ENCODE peak calls at places on chromosome 6, in five cellular contexts. G, W, L, D and J are unnamed samples.

GRCh38 chr6:33607784-33608161 is 13.3 kb upstream of the ITPR3 start:
- DNase-seq in G (peak), W (peak), L (no peak), D (no peak), J (peak)

GRCh38 chr6:168528457-168529095 is 87.6 kb downstream of the SMOC2 start:
- DNase-seq in G (peak), W (no peak), L (no peak), D (no peak), J (no peak)

GRCh38 chr6:129440691-129441090 is 269.3 kb downstream of the ARHGAP18 start:
- DNase-seq in G (peak), W (no peak), L (no peak), D (peak), J (no peak)

GRCh38 chr6:44932651-44933091 is 395.5 kb upstream of the RUNX2 start:
- DNase-seq in G (no peak), W (no peak), L (no peak), D (no peak), J (peak)

GRCh38 chr6:132300323-132300949 is 100.8 kb downstream of the MOXD1 start:
- DNase-seq in G (peak), W (peak), L (no peak), D (peak), J (peak)

GRCh38 chr6:166156942-166157341 is 10.7 kb downstream of the TBXT start:
- DNase-seq in G (peak), W (no peak), L (no peak), D (peak), J (no peak)

GRCh38 chr6:129006685-129007514 is 124.0 kb downstream of the LAMA2 start:
- DNase-seq in G (no peak), W (no peak), L (no peak), D (peak), J (no peak)

GRCh38 chr6:80329496-80329895 is 223.0 kb downstream of the BCKDHB start:
- DNase-seq in G (no peak), W (no peak), L (no peak), D (no peak), J (no peak)

GRCh38 chr6:23414204-23414501 is 711.9 kb upstream of the NRSN1 start:
- DNase-seq in G (no peak), W (peak), L (no peak), D (peak), J (no peak)
- TF ChIP-seq CTCF in G (peak), W (no peak), L (peak), D (peak), J (no peak)

DNA sequence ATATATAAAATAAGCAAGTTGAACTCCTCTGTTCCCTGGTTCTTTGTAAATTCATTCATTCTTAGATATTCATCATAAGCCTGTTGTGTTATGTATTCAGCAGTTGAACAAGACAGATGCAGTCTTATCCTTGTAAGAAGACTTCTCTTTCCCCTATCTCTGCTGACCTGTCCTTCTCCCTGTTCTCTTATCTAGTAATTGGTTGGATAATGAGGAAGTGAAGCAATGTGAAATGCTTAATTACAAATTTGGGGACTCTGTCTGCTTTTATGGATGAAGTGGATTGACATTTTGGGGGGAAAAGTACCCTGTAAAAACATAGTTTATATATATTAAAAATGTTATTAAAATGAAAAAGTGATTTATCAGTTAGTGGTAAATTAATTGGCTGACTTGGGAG is 37.0 kb downstream of the CDKAL1 start:
- DNase-seq in G (peak), W (no peak), L (no peak), D (no peak), J (no peak)
- TF ChIP-seq CTCF in G (no peak), W (no peak), L (no peak), D (no peak), J (no peak)

GRCh38 chr6:131258010-131258652 is 122.9 kb downstream of the AKAP7 start:
- DNase-seq in G (no peak), W (no peak), L (no peak), D (no peak), J (no peak)

GRCh38 chr6:131265939-131266338 is 130.7 kb downstream of the AKAP7 start:
- DNase-seq in G (no peak), W (no peak), L (no peak), D (no peak), J (no peak)

GRCh38 chr6:131257104-131257503 is 121.8 kb downstream of the AKAP7 start:
- DNase-seq in G (no peak), W (no peak), L (no peak), D (no peak), J (no peak)

GRCh38 chr6:131258816-131259476 is 123.7 kb downstream of the AKAP7 start:
- DNase-seq in G (no peak), W (no peak), L (no peak), D (peak), J (no peak)

DNA sequence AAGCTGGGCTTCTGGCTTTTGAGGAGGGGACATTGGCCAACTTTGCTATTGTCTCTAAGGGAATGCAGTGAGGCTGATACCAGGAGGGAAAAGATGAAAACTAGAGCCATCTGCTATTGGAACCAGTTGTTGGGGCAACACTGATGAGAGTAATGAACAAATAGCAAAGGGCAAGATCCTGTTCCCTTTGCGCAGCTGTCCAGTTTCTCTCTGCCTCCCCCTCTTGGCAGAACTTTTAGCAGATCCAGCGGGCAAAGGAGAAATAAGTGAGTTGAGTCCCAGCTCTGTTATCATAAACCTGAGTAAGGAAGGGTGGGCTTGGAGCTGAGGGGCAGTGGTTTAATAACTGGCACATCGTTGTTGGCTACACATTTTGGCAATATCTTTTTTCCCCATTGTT is 126.8 kb downstream of the AKAP7 start:
- DNase-seq in G (peak), W (no peak), L (no peak), D (no peak), J (no peak)
- TF ChIP-seq CTCF in G (peak), W (no peak), L (no peak), D (no peak), J (no peak)

DNA sequence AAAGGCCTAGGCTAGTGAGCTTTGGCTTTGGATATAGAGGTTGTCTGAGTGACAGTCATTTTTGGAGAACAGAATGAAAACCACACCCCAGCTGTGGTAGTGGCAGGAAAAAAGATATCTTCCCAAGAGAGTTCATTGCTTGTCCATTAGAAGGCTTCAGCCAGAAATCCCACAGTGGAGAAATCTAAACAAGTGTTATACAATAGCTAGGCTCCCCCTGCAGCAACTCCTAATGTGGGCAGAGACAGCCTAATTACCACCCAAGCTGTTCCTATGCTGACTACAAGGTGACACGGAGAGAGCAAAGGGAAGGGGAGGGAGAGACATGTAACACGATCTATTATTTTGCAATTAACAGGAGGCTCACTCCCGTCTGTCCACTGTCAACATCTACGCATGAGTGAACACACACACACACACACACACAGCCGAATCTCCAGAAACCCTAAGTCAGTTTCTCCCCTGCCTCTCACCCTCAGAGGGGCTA is 147.5 kb upstream of the TCF21 start:
- DNase-seq in G (no peak), W (no peak), L (no peak), D (peak), J (no peak)
- TF ChIP-seq CTCF in G (no peak), W (no peak), L (no peak), D (no peak), J (no peak)

DNA sequence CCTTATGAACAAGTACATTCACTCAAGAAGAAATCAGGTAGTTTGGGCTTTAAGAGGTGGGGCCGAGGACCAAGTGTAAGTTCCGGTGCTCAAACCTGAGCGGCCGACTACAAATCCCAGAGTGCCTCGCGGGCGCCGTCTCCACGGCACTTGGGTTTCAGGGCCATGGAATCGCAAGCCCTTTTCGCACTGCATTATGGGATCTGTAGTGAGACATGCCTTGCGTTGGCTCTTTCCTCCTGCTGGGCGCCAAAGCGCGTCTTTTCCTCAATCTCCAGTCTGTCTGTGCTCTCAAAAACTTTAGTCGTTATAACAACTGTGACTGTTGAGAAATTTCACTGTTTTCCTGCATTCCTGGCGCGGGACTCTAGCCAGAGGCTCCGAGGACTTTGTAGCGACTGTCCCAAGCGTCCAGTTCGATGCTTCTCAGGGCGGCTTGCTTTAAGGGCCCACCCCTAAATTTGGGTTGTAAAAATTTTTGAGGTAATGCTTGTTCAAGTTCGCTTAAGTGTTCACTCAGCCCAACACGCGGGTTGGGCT is 408 bp upstream of the FBXO9 start:
- DNase-seq in G (peak), W (peak), L (peak), D (peak), J (peak)
- TF ChIP-seq CTCF in G (no peak), W (no peak), L (no peak), D (peak), J (no peak)

GRCh38 chr6:154930490-154930889 is 64.6 kb upstream of the TIAM2 start:
- DNase-seq in G (no peak), W (no peak), L (no peak), D (no peak), J (no peak)

GRCh38 chr6:154925130-154925529 is 70.0 kb upstream of the TIAM2 start:
- DNase-seq in G (no peak), W (no peak), L (no peak), D (no peak), J (no peak)

GRCh38 chr6:154926366-154926765 is 68.7 kb upstream of the TIAM2 start:
- DNase-seq in G (no peak), W (no peak), L (no peak), D (no peak), J (no peak)

GRCh38 chr6:154931741-154932424 is 63.2 kb upstream of the TIAM2 start:
- DNase-seq in G (peak), W (no peak), L (no peak), D (peak), J (no peak)

GRCh38 chr6:154928325-154928922 is 66.7 kb upstream of the TIAM2 start:
- DNase-seq in G (peak), W (peak), L (peak), D (peak), J (peak)
- TF ChIP-seq CTCF in G (peak), W (peak), L (peak), D (peak), J (peak)

DNA sequence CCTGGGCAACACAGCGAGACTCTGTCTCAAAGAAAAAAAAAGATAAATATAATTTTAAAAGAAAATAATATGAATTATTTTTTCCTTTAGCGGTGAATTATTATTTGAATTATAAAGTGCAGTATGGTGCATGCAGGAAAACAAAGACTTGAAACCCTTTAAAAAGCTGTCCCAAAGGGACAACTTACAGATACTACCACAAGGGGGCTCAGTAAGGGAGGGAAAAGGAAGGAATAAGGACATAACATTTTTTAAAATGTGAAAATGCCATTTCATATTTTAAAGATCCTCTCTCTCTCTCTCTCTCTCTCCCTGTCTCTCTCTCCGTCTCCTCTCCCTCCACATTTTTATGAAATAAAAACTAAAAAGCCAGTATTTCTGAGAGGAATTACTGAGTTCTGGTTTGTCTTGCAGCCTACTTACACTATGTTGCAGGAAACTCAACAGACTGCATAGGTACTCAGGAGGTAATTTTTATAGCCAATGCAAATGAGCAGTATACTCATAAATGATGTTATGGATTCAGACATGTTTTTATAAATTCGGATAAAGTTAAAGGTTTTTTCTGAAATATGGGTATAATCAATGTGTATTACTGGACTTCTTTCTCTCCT is 455.0 kb upstream of the GJE1 start:
- DNase-seq in G (peak), W (no peak), L (no peak), D (peak), J (no peak)
- TF ChIP-seq CTCF in G (peak), W (peak), L (peak), D (peak), J (no peak)

GRCh38 chr6:108568101-108568500 is 7.4 kb downstream of the FOXO3 start:
- DNase-seq in G (no peak), W (no peak), L (no peak), D (no peak), J (no peak)

GRCh38 chr6:108566406-108566805 is 5.7 kb downstream of the FOXO3 start:
- DNase-seq in G (no peak), W (no peak), L (no peak), D (no peak), J (no peak)

GRCh38 chr6:108574457-108575149 is 13.9 kb downstream of the FOXO3 start:
- DNase-seq in G (no peak), W (no peak), L (no peak), D (no peak), J (no peak)

GRCh38 chr6:108565893-108566292 is 5.2 kb downstream of the FOXO3 start:
- DNase-seq in G (peak), W (peak), L (no peak), D (peak), J (no peak)

GRCh38 chr6:108570518-108570917 is 9.8 kb downstream of the FOXO3 start:
- DNase-seq in G (no peak), W (no peak), L (no peak), D (peak), J (no peak)
- TF ChIP-seq CTCF in G (no peak), W (no peak), L (no peak), D (peak), J (no peak)

DNA sequence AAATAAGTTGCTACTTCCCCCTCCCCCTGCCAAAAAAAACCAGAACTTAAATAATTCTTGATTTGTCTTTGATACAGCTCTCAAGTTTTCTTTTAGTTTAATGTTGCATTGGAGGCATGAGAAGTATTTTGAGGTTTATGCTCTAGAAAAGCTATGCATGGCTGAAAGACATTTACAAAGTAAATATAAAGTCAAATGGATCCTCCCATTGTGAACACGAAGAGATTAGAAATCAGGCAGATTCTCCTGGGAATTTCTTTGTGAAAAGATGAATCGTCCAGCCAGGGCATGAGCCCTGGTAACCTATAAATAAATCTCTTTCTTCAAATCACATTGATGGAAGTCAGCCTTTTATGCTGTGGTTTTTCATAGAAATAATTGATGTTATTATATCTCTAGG is 143.8 kb downstream of the ALDH8A1 start:
- DNase-seq in G (no peak), W (no peak), L (no peak), D (no peak), J (no peak)
- TF ChIP-seq CTCF in G (no peak), W (no peak), L (no peak), D (no peak), J (no peak)

GRCh38 chr6:151448623-151449022 is 3.3 kb downstream of the RMND1 start:
- DNase-seq in G (peak), W (no peak), L (no peak), D (no peak), J (no peak)
- TF ChIP-seq CTCF in G (no peak), W (no peak), L (no peak), D (no peak), J (no peak)